ENCODE peak calls at places on chromosomes 12 and 14, in five cellular contexts. B, F, K, H and M are unnamed samples.

GRCh38 chr12:17062296-17063061 is 456.5 kb upstream of the LMO3 start:
- DNase-seq in B (no peak), F (no peak), K (no peak), H (no peak), M (peak; percentile 40)

GRCh38 chr12:15472036-15472435 is 149.7 kb downstream of the PTPRO start:
- DNase-seq in B (no peak), F (no peak), K (no peak), H (no peak), M (peak; percentile 33)

GRCh38 chr12:53652366-53652765 is 23.5 kb downstream of the ATP5MC2 start:
- DNase-seq in B (peak; percentile 20), F (no peak), K (no peak), H (no peak), M (no peak)

GRCh38 chr12:107558141-107558815 is 127.3 kb upstream of the PWP1 start:
- DNase-seq in B (no peak), F (no peak), K (no peak), H (no peak), M (no peak)

GRCh38 chr14:82060219-82060618 is 526.6 kb upstream of the SEL1L start:
- DNase-seq in B (no peak), F (no peak), K (no peak), H (peak; percentile 45), M (no peak)

GRCh38 chr12:45284096-45284901 is 68.4 kb downstream of the ANO6 start:
- DNase-seq in B (peak; percentile 76), F (peak; percentile 61), K (no peak), H (peak; percentile 60), M (no peak)

GRCh38 chr14:64800000-64800399 is 79.7 kb downstream of the SPTB start:
- DNase-seq in B (peak; percentile 51), F (no peak), K (no peak), H (peak; percentile 45), M (no peak)

GRCh38 chr12:132133952-132134652 is 10.0 kb downstream of the DDX51 start:
- DNase-seq in B (no peak), F (no peak), K (no peak), H (peak; percentile 41), M (no peak)

GRCh38 chr14:42715316-42715715 is 1108.6 kb downstream of the LRFN5 start:
- DNase-seq in B (peak; percentile 61), F (peak; percentile 1), K (no peak), H (no peak), M (peak; percentile 10)

GRCh38 chr14:70935135-70935534 is 27.9 kb downstream of the PCNX1 start:
- DNase-seq in B (no peak), F (no peak), K (no peak), H (no peak), M (no peak)

GRCh38 chr12:28114488-28114887 is 75.8 kb upstream of the CCDC91 start:
- DNase-seq in B (no peak), F (no peak), K (no peak), H (no peak), M (peak; percentile 22)

GRCh38 chr12:111692575-111693210 is 6.8 kb downstream of the ACAD10 start:
- DNase-seq in B (peak; percentile 21), F (no peak), K (no peak), H (no peak), M (no peak)

GRCh38 chr14:48937796-48938195 is 648.4 kb downstream of the RPS29 start:
- DNase-seq in B (peak; percentile 16), F (no peak), K (no peak), H (peak; percentile 8), M (no peak)

GRCh38 chr12:82647853-82648252 is 38.9 kb upstream of the TMTC2 start:
- DNase-seq in B (no peak), F (no peak), K (no peak), H (no peak), M (no peak)

GRCh38 chr14:56888274-56888673 is 78.0 kb upstream of the OTX2 start:
- DNase-seq in B (no peak), F (no peak), K (no peak), H (peak; percentile 95), M (no peak)

GRCh38 chr14:20976291-20976690 is 13.5 kb upstream of the METTL17 start:
- DNase-seq in B (no peak), F (no peak), K (no peak), H (no peak), M (no peak)

GRCh38 chr14:77053046-77053841 is 24.7 kb upstream of the IRF2BPL start:
- DNase-seq in B (peak; percentile 77), F (no peak), K (peak; percentile 68), H (peak; percentile 88), M (no peak)

GRCh38 chr12:30822385-30823139 is 67.8 kb upstream of the CAPRIN2 start:
- DNase-seq in B (peak; percentile 51), F (no peak), K (peak; percentile 47), H (peak; percentile 72), M (no peak)

GRCh38 chr14:103198429-103199140 is 75.3 kb downstream of the TNFAIP2 start:
- DNase-seq in B (peak; percentile 76), F (peak; percentile 27), K (peak; percentile 56), H (no peak), M (peak; percentile 80)

GRCh38 chr12:41576925-41577324 is 388.8 kb downstream of the PDZRN4 start:
- DNase-seq in B (no peak), F (no peak), K (no peak), H (peak; percentile 9), M (no peak)

GRCh38 chr14:89386214-89386886 is 30.7 kb downstream of the FOXN3 start:
- DNase-seq in B (no peak), F (no peak), K (no peak), H (no peak), M (peak; percentile 25)

GRCh38 chr12:84502180-84502857 is 410.3 kb downstream of the SLC6A15 start:
- DNase-seq in B (no peak), F (no peak), K (no peak), H (no peak), M (no peak)

GRCh38 chr14:73913256-73913655 is 26.6 kb downstream of the ZNF410 start:
- DNase-seq in B (peak; percentile 48), F (no peak), K (no peak), H (no peak), M (no peak)

DNA sequence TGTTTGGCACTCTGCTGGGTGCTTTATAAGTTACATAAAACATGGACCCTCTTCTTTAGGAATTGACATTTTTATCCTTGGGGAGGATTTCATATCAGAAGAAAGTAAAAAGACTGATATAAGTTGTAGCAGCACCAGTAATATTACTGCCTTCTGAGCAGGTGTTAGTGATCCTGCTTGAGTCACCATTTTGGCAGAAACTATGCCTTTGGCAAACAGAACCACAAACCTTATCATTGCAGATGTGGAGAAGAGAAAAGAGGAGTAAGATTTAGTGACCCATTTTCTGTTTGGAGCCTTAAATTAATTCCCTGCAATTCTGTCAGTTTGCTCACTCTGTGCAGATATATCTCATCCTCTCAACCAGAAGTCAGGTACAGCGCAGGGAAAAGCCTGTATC is 23.0 kb downstream of the ZNF410 start:
- DNase-seq in B (no peak), F (no peak), K (no peak), H (no peak), M (no peak)
- H3K4me3 ChIP-seq in B (no peak overlapping the region), F (no peak overlapping the region), K (no peak overlapping the region), H (no peak overlapping the region), M (no peak overlapping the region)

GRCh38 chr14:106826833-106827369 is 1300.5 kb downstream of the TMEM121 start:
- DNase-seq in B (no peak), F (no peak), K (no peak), H (no peak), M (no peak)

GRCh38 chr14:106831322-106831720 is 1304.9 kb downstream of the TMEM121 start:
- DNase-seq in B (no peak), F (no peak), K (no peak), H (no peak), M (no peak)
- TF ChIP-seq CTCF in B (no peak), F (peak; percentile 4), K (no peak), H (peak; percentile 28), M (peak; percentile 58)

GRCh38 chr12:2944401-2945047 is 14.7 kb upstream of the TEAD4 start:
- DNase-seq in B (peak; percentile 39), F (no peak), K (peak; percentile 33), H (peak; percentile 73), M (no peak)
- H3K4me3 ChIP-seq in B (no peak overlapping the region), F (no peak overlapping the region), K (no peak overlapping the region), H (no peak overlapping the region), M (peak overlapping the region; percentile 46)

GRCh38 chr12:25459541-25459951 is 93.5 kb downstream of the LMNTD1 start:
- DNase-seq in B (no peak), F (no peak), K (no peak), H (no peak), M (no peak)

GRCh38 chr12:25455696-25456095 is 97.4 kb downstream of the LMNTD1 start:
- DNase-seq in B (no peak), F (no peak), K (no peak), H (no peak), M (no peak)

GRCh38 chr12:25463005-25463404 is 90.1 kb downstream of the LMNTD1 start:
- DNase-seq in B (no peak), F (no peak), K (no peak), H (no peak), M (no peak)

GRCh38 chr12:25456474-25456873 is 96.6 kb downstream of the LMNTD1 start:
- DNase-seq in B (no peak), F (no peak), K (no peak), H (no peak), M (no peak)

GRCh38 chr12:25458047-25458552 is 95.0 kb downstream of the LMNTD1 start:
- DNase-seq in B (peak; percentile 87), F (peak; percentile 85), K (peak; percentile 44), H (no peak), M (peak; percentile 76)
- TF ChIP-seq CTCF in B (no peak), F (no peak), K (no peak), H (no peak), M (no peak)